ENCODE peak calls at places on chromosomes 1 and 21, in five cellular contexts. V is spleen, Y is foreskin fibroblast, J is AG10803, N is fibroblast of pulmonary artery. W is an unnamed sample.

GRCh38 chr21:15895142-15896106 is 165.6 kb downstream of the USP25 start:
- DNase-seq in V (no peak), Y (no peak), J (peak; percentile 25), N (peak; percentile 7), W (peak; percentile 29)

GRCh38 chr1:27142464-27142863 is 12.5 kb downstream of the SLC9A1 start:
- DNase-seq in V (no peak), Y (no peak), J (no peak), N (no peak), W (no peak)

GRCh38 chr1:200776949-200777348 is 38.3 kb downstream of the CAMSAP2 start:
- DNase-seq in V (no peak), Y (peak; percentile 48), J (no peak), N (no peak), W (no peak)

GRCh38 chr1:208461680-208462079 is 217.5 kb upstream of the PLXNA2 start:
- DNase-seq in V (no peak), Y (no peak), J (no peak), N (no peak), W (no peak)

GRCh38 chr1:2194898-2195673 is 514 bp upstream of the FAAP20 start:
- DNase-seq in V (peak; percentile 98), Y (peak; percentile 80), J (peak; percentile 85), N (peak; percentile 86), W (peak; percentile 100)

GRCh38 chr1:221998781-221999180 is 256.9 kb upstream of the DUSP10 start:
- DNase-seq in V (no peak), Y (no peak), J (no peak), N (peak; percentile 49), W (no peak)

GRCh38 chr1:209086486-209087192 is 496.9 kb upstream of the CAMK1G start:
- DNase-seq in V (no peak), Y (no peak), J (no peak), N (no peak), W (no peak)

GRCh38 chr1:4698911-4699310 is 44.5 kb downstream of the AJAP1 start:
- DNase-seq in V (no peak), Y (no peak), J (no peak), N (no peak), W (peak; percentile 46)

GRCh38 chr1:201606581-201606980 is 67.7 kb downstream of the NAV1 start:
- DNase-seq in V (peak; percentile 1), Y (no peak), J (peak; percentile 62), N (no peak), W (no peak)

GRCh38 chr1:176643536-176643935 is 180.6 kb downstream of the PAPPA2 start:
- DNase-seq in V (no peak), Y (no peak), J (peak; percentile 53), N (no peak), W (peak; percentile 23)

GRCh38 chr1:40344597-40344996 is 27.5 kb upstream of the COL9A2 start:
- DNase-seq in V (peak; percentile 87), Y (peak; percentile 46), J (peak; percentile 60), N (peak; percentile 65), W (peak; percentile 85)

GRCh38 chr1:111334169-111334568 is 43.5 kb downstream of the CHIA start:
- DNase-seq in V (peak; percentile 71), Y (peak; percentile 33), J (peak; percentile 51), N (peak; percentile 71), W (no peak)

GRCh38 chr1:41710980-41711379 is 207.7 kb downstream of the HIVEP3 start:
- DNase-seq in V (no peak), Y (no peak), J (no peak), N (no peak), W (no peak)

GRCh38 chr1:228323401-228323800 is 83.2 kb downstream of the TRIM11 start:
- DNase-seq in V (peak; percentile 57), Y (no peak), J (no peak), N (no peak), W (peak; percentile 25)

GRCh38 chr1:150820710-150821521 is 12.9 kb upstream of the CTSK start:
- DNase-seq in V (no peak), Y (no peak), J (no peak), N (no peak), W (no peak)

GRCh38 chr1:229058716-229059115 is 212.2 kb upstream of the RAB4A start:
- DNase-seq in V (peak; percentile 84), Y (no peak), J (no peak), N (peak; percentile 19), W (peak; percentile 48)

GRCh38 chr1:241947355-241947754 is 10.2 kb upstream of the BECN2 start:
- DNase-seq in V (no peak), Y (no peak), J (no peak), N (no peak), W (no peak)

GRCh38 chr1:67566803-67567202 is 118.2 kb upstream of the GADD45A start:
- DNase-seq in V (no peak), Y (no peak), J (peak; percentile 28), N (peak; percentile 29), W (peak; percentile 58)

GRCh38 chr1:50959913-50960844 is at the start of gene FAF1:
- DNase-seq in V (peak; percentile 100), Y (peak; percentile 97), J (peak; percentile 94), N (peak; percentile 97), W (peak; percentile 99)

GRCh38 chr21:43717967-43718871 is 710 bp upstream of the PDXK start:
- DNase-seq in V (peak; percentile 91), Y (no peak), J (no peak), N (no peak), W (peak; percentile 57)

GRCh38 chr1:66251521-66251920 is 282.4 kb upstream of the SGIP1 start:
- DNase-seq in V (no peak), Y (no peak), J (no peak), N (no peak), W (no peak)

GRCh38 chr1:230552880-230553279 is 89.4 kb upstream of the COG2 start:
- DNase-seq in V (no peak), Y (no peak), J (no peak), N (no peak), W (no peak)

GRCh38 chr1:204503122-204503912 is 8.7 kb upstream of the PIK3C2B start:
- DNase-seq in V (no peak), Y (peak; percentile 42), J (peak; percentile 73), N (peak; percentile 87), W (no peak)

GRCh38 chr1:226590626-226591025 is 42.1 kb downstream of the STUM start:
- DNase-seq in V (peak; percentile 47), Y (no peak), J (no peak), N (no peak), W (no peak)

GRCh38 chr1:211527888-211528287 is 35.9 kb upstream of the RD3 start:
- DNase-seq in V (no peak), Y (no peak), J (no peak), N (no peak), W (no peak)

GRCh38 chr1:147756336-147756735 is 4.1 kb downstream of the GJA5 start:
- DNase-seq in V (no peak), Y (no peak), J (no peak), N (no peak), W (no peak)

GRCh38 chr1:109975718-109976117 is 8.8 kb upstream of the AHCYL1 start:
- DNase-seq in V (no peak), Y (peak; percentile 83), J (peak; percentile 96), N (peak; percentile 91), W (peak; percentile 88)
- H3K4me3 ChIP-seq in V (no peak overlapping the region), Y (no peak overlapping the region), J (no peak overlapping the region), N (no peak overlapping the region), W (no peak overlapping the region)

GRCh38 chr21:27045281-27045985 is 78.5 kb upstream of the ADAMTS5 start:
- DNase-seq in V (no peak), Y (no peak), J (peak; percentile 38), N (no peak), W (no peak)

GRCh38 chr21:27043377-27043776 is 76.5 kb upstream of the ADAMTS5 start:
- DNase-seq in V (no peak), Y (no peak), J (no peak), N (no peak), W (no peak)

GRCh38 chr21:27047331-27048314 is 80.7 kb upstream of the ADAMTS5 start:
- DNase-seq in V (no peak), Y (peak; percentile 69), J (peak; percentile 56), N (peak; percentile 38), W (peak; percentile 39)
- H3K4me3 ChIP-seq in V (no peak overlapping the region), Y (no peak overlapping the region), J (no peak overlapping the region), N (no peak overlapping the region), W (no peak overlapping the region)

GRCh38 chr1:59013276-59013927 is 229.6 kb upstream of the JUN start:
- DNase-seq in V (peak; percentile 82), Y (peak; percentile 52), J (peak; percentile 76), N (peak; percentile 69), W (no peak)

GRCh38 chr1:59015708-59016107 is 231.9 kb upstream of the JUN start:
- DNase-seq in V (no peak), Y (peak; percentile 85), J (peak; percentile 78), N (peak; percentile 73), W (peak; percentile 64)

GRCh38 chr1:59012378-59012777 is 228.5 kb upstream of the JUN start:
- DNase-seq in V (no peak), Y (no peak), J (no peak), N (no peak), W (no peak)

GRCh38 chr1:59014827-59015226 is 231.0 kb upstream of the JUN start:
- DNase-seq in V (no peak), Y (no peak), J (no peak), N (no peak), W (no peak)

GRCh38 chr1:59013928-59014279 is 230.1 kb upstream of the JUN start:
- DNase-seq in V (no peak), Y (no peak), J (no peak), N (no peak), W (no peak)
- H3K4me3 ChIP-seq in V (no peak overlapping the region), Y (no peak overlapping the region), J (peak overlapping the region; percentile 37), N (no peak overlapping the region), W (peak overlapping the region; percentile 54)

DNA sequence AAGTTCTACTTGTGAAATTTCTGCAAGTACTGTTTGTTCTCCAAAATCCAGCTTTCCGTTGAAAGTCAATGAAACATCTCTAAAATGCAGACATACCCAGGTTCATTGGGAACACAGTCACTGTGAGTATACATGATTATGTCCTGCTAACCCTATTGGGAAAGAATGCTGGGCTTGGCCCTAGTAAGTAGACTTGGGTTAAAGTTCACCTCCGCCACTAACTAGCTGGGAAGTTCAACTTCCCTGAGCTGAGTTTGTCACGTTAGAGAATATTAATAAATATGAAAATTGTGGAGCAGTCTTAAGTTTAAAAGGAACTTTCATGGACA is 10.5 kb upstream of the PGD start:
- DNase-seq in V (no peak), Y (no peak), J (no peak), N (no peak), W (peak; percentile 70)
- H3K4me3 ChIP-seq in V (no peak overlapping the region), Y (no peak overlapping the region), J (no peak overlapping the region), N (no peak overlapping the region), W (no peak overlapping the region)

DNA sequence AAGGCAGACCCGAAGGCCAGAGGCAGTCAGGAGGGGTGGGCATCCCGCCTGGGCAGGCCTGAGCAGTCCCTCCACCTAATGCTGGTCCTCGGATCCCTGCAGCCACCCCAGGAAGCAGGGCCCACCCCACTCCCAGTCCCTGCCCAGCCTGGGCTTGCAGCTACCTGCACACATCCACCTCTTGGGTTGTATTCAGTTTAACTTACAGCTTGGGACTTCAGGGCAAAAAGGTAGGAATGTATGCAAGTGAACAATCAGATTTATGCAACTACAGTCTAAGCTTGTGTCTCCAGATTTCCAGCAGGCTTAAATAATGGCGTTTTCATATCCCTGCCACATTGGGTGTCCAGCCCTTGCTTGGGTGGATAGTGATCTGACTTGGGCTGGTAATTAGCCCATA is 17.4 kb downstream of the LDLRAP1 start:
- DNase-seq in V (peak; percentile 74), Y (no peak), J (no peak), N (no peak), W (no peak)
- H3K4me3 ChIP-seq in V (no peak overlapping the region), Y (no peak overlapping the region), J (no peak overlapping the region), N (no peak overlapping the region), W (no peak overlapping the region)

W was measured in osteoblast.